ENCODE peak calls at places on chromosomes 1 and 21, in six cellular contexts. G, J, U, C, Q and S are unnamed samples.

GRCh38 chr1:64537942-64538341 is 68.0 kb downstream of the CACHD1 start:
- DNase-seq in G (no peak), J (no peak), U (no peak), C (no peak), Q (no peak), S (no peak)

GRCh38 chr1:203342192-203342940 is 8.6 kb downstream of the FMOD start:
- DNase-seq in G (peak), J (peak), U (no peak), C (no peak), Q (peak), S (peak)

GRCh38 chr1:4937876-4938534 is 283.6 kb downstream of the AJAP1 start:
- DNase-seq in G (no peak), J (no peak), U (no peak), C (no peak), Q (no peak), S (no peak)

GRCh38 chr1:157968503-157968902 is 24.9 kb upstream of the KIRREL1 start:
- DNase-seq in G (peak), J (no peak), U (no peak), C (no peak), Q (no peak), S (peak)

GRCh38 chr1:230072866-230073265 is 5.8 kb downstream of the GALNT2 start:
- DNase-seq in G (no peak), J (no peak), U (no peak), C (no peak), Q (no peak), S (no peak)

GRCh38 chr1:4174291-4175200 is 274.5 kb upstream of the C1orf174 start:
- DNase-seq in G (no peak), J (no peak), U (no peak), C (no peak), Q (peak), S (peak)

GRCh38 chr1:207797229-207797973 is 45.5 kb downstream of the CD46 start:
- DNase-seq in G (peak), J (peak), U (peak), C (peak), Q (peak), S (peak)

GRCh38 chr21:28805885-28806284 is 186.8 kb downstream of the LTN1 start:
- DNase-seq in G (peak), J (no peak), U (no peak), C (no peak), Q (no peak), S (peak)

GRCh38 chr1:53362851-53363642 is 35.2 kb upstream of the LRP8 start:
- DNase-seq in G (no peak), J (no peak), U (no peak), C (peak), Q (peak), S (no peak)

GRCh38 chr1:211632117-211632807 is 43.2 kb downstream of the NEK2 start:
- DNase-seq in G (no peak), J (no peak), U (no peak), C (no peak), Q (no peak), S (no peak)

GRCh38 chr1:89279011-89279466 is 6.4 kb upstream of the GBP5 start:
- DNase-seq in G (no peak), J (no peak), U (no peak), C (no peak), Q (no peak), S (no peak)

GRCh38 chr1:104291156-104291555 is 541.5 kb downstream of the AMY1C start:
- DNase-seq in G (no peak), J (no peak), U (no peak), C (no peak), Q (no peak), S (no peak)

GRCh38 chr1:84772428-84772943 is 82.2 kb upstream of the SSX2IP start:
- DNase-seq in G (peak), J (peak), U (peak), C (peak), Q (peak), S (peak)

GRCh38 chr1:212629450-212630158 is 21.0 kb downstream of the ATF3 start:
- DNase-seq in G (no peak), J (no peak), U (no peak), C (no peak), Q (peak), S (no peak)

GRCh38 chr1:212035835-212036605 is 472 bp downstream of the DTL start:
- DNase-seq in G (no peak), J (no peak), U (no peak), C (no peak), Q (no peak), S (no peak)

GRCh38 chr21:27346041-27346448 is 379.2 kb upstream of the ADAMTS5 start:
- DNase-seq in G (peak), J (no peak), U (no peak), C (no peak), Q (no peak), S (no peak)

GRCh38 chr1:29646161-29646775 is 409.9 kb downstream of the PTPRU start:
- DNase-seq in G (no peak), J (no peak), U (no peak), C (no peak), Q (peak), S (no peak)

GRCh38 chr1:31155216-31155806 is 84.4 kb downstream of the NKAIN1 start:
- DNase-seq in G (peak), J (peak), U (peak), C (peak), Q (peak), S (peak)

GRCh38 chr1:3676581-3677410 is 24.5 kb downstream of the TP73 start:
- DNase-seq in G (no peak), J (peak), U (no peak), C (no peak), Q (no peak), S (no peak)

GRCh38 chr1:12434174-12434573 is 183.8 kb downstream of the DHRS3 start:
- DNase-seq in G (peak), J (no peak), U (peak), C (peak), Q (peak), S (no peak)

GRCh38 chr21:19855522-19855921 is 1142.7 kb upstream of the NCAM2 start:
- DNase-seq in G (no peak), J (no peak), U (no peak), C (no peak), Q (no peak), S (no peak)

GRCh38 chr1:107443027-107443426 is 302.2 kb downstream of the NTNG1 start:
- DNase-seq in G (no peak), J (no peak), U (no peak), C (no peak), Q (no peak), S (no peak)

GRCh38 chr1:204350857-204351573 is 8.7 kb downstream of the PLEKHA6 start:
- DNase-seq in G (peak), J (peak), U (no peak), C (no peak), Q (no peak), S (peak)

GRCh38 chr1:243341074-243341473 is 85.2 kb downstream of the SDCCAG8 start:
- DNase-seq in G (peak), J (no peak), U (no peak), C (no peak), Q (no peak), S (no peak)

GRCh38 chr1:51234721-51235425 is 1.2 kb upstream of the RNF11 start:
- DNase-seq in G (peak), J (peak), U (peak), C (no peak), Q (peak), S (peak)

GRCh38 chr1:200512191-200512590 is 102.4 kb upstream of the ZNF281 start:
- DNase-seq in G (peak), J (no peak), U (no peak), C (no peak), Q (no peak), S (peak)

GRCh38 chr1:55640708-55641473 is 425.7 kb upstream of the USP24 start:
- DNase-seq in G (peak), J (peak), U (peak), C (no peak), Q (no peak), S (peak)

GRCh38 chr21:33402011-33402979 is 918 bp upstream of the IFNGR2 start:
- DNase-seq in G (peak), J (peak), U (no peak), C (no peak), Q (no peak), S (peak)

GRCh38 chr21:46515109-46515508 is 56.4 kb downstream of the DIP2A start:
- DNase-seq in G (peak), J (peak), U (no peak), C (no peak), Q (no peak), S (no peak)

GRCh38 chr1:223219318-223219635 is 76.2 kb upstream of the TLR5 start:
- DNase-seq in G (no peak), J (no peak), U (no peak), C (no peak), Q (no peak), S (no peak)

GRCh38 chr1:96688737-96689136 is 32.8 kb upstream of the PTBP2 start:
- DNase-seq in G (no peak), J (no peak), U (no peak), C (no peak), Q (no peak), S (no peak)

GRCh38 chr1:36650200-36651065 is 167.7 kb upstream of the CSF3R start:
- DNase-seq in G (peak), J (peak), U (peak), C (peak), Q (peak), S (peak)

GRCh38 chr1:169834869-169835268 is 40.2 kb upstream of the METTL18 start:
- DNase-seq in G (no peak), J (no peak), U (no peak), C (no peak), Q (no peak), S (no peak)

GRCh38 chr1:12178511-12178910 is 11.7 kb downstream of the TNFRSF1B start:
- DNase-seq in G (no peak), J (no peak), U (no peak), C (no peak), Q (no peak), S (no peak)

GRCh38 chr1:156242738-156243137 is 754 bp downstream of the BGLAP start:
- DNase-seq in G (no peak), J (no peak), U (no peak), C (no peak), Q (no peak), S (no peak)

GRCh38 chr1:84573481-84573966 is 716 bp downstream of the CTBS start:
- DNase-seq in G (no peak), J (no peak), U (no peak), C (no peak), Q (no peak), S (no peak)

GRCh38 chr1:17531682-17532487 is 7.6 kb upstream of the ARHGEF10L start:
- DNase-seq in G (peak), J (peak), U (no peak), C (no peak), Q (no peak), S (no peak)

GRCh38 chr1:100631015-100631521 is 88.5 kb upstream of the VCAM1 start:
- DNase-seq in G (peak), J (no peak), U (no peak), C (no peak), Q (no peak), S (peak)